ENCODE peak calls at places on chromosomes 6 and 20, in ten cellular contexts. One of them, this sample, is unnamed.

GRCh38 chr6:21987501-21987957 is 309.3 kb downstream of the PRL start:
- DNase-seq in progenitor cell of endocrine pancreas: no peak
- DNase-seq in upper lobe of right lung: no peak
- DNase-seq in left lung: no peak
- DNase-seq in body of pancreas: peak; percentile 53
- DNase-seq in AG04449: peak; percentile 82
- DNase-seq in Panc1: no peak
- DNase-seq in AG09319: peak; percentile 70
- DNase-seq in brain microvascular endothelial cell: peak; percentile 97
- DNase-seq in AG10803: peak; percentile 84
- DNase-seq in this sample: peak; percentile 85

GRCh38 chr20:51894201-51894600 is 91.9 kb upstream of the SALL4 start:
- DNase-seq in brain microvascular endothelial cell: no peak
- DNase-seq in progenitor cell of endocrine pancreas: no peak
- DNase-seq in body of pancreas: no peak
- DNase-seq in AG10803: no peak
- DNase-seq in left lung: no peak
- DNase-seq in AG04449: no peak
- DNase-seq in AG09319: no peak
- DNase-seq in Panc1: no peak
- DNase-seq in upper lobe of right lung: no peak
- DNase-seq in this sample: no peak

GRCh38 chr20:10763117-10763516 is 89.3 kb upstream of the JAG1 start:
- DNase-seq in AG09319: no peak
- DNase-seq in brain microvascular endothelial cell: peak; percentile 25
- DNase-seq in upper lobe of right lung: no peak
- DNase-seq in Panc1: no peak
- DNase-seq in left lung: no peak
- DNase-seq in body of pancreas: no peak
- DNase-seq in progenitor cell of endocrine pancreas: no peak
- DNase-seq in AG04449: peak; percentile 7
- DNase-seq in AG10803: no peak
- DNase-seq in this sample: no peak

GRCh38 chr20:4603724-4604123 is 118.0 kb upstream of the PRND start:
- DNase-seq in AG09319: no peak
- DNase-seq in brain microvascular endothelial cell: no peak
- DNase-seq in left lung: no peak
- DNase-seq in upper lobe of right lung: no peak
- DNase-seq in body of pancreas: no peak
- DNase-seq in progenitor cell of endocrine pancreas: no peak
- DNase-seq in Panc1: no peak
- DNase-seq in AG04449: no peak
- DNase-seq in AG10803: no peak
- DNase-seq in this sample: no peak

GRCh38 chr6:43771210-43771857 is 1.3 kb downstream of the VEGFA start:
- DNase-seq in brain microvascular endothelial cell: peak; percentile 43
- DNase-seq in upper lobe of right lung: peak; percentile 90
- DNase-seq in AG04449: no peak
- DNase-seq in left lung: peak; percentile 93
- DNase-seq in Panc1: no peak
- DNase-seq in progenitor cell of endocrine pancreas: peak; percentile 34
- DNase-seq in AG10803: peak; percentile 45
- DNase-seq in AG09319: no peak
- DNase-seq in body of pancreas: peak; percentile 77
- DNase-seq in this sample: peak; percentile 74

GRCh38 chr20:64185276-64185900 is 21.1 kb downstream of the MYT1 start:
- DNase-seq in progenitor cell of endocrine pancreas: no peak
- DNase-seq in body of pancreas: no peak
- DNase-seq in AG04449: no peak
- DNase-seq in left lung: no peak
- DNase-seq in upper lobe of right lung: no peak
- DNase-seq in AG10803: no peak
- DNase-seq in brain microvascular endothelial cell: no peak
- DNase-seq in AG09319: no peak
- DNase-seq in Panc1: no peak
- DNase-seq in this sample: no peak

GRCh38 chr20:46456255-46457028 is 50.0 kb upstream of the ELMO2 start:
- DNase-seq in upper lobe of right lung: no peak
- DNase-seq in brain microvascular endothelial cell: no peak
- DNase-seq in progenitor cell of endocrine pancreas: no peak
- DNase-seq in Panc1: no peak
- DNase-seq in AG04449: no peak
- DNase-seq in body of pancreas: no peak
- DNase-seq in AG10803: no peak
- DNase-seq in AG09319: no peak
- DNase-seq in left lung: no peak
- DNase-seq in this sample: no peak

GRCh38 chr20:50399917-50400704 is 110.1 kb upstream of the PTPN1 start:
- DNase-seq in upper lobe of right lung: no peak
- DNase-seq in Panc1: no peak
- DNase-seq in left lung: peak; percentile 88
- DNase-seq in AG04449: no peak
- DNase-seq in brain microvascular endothelial cell: no peak
- DNase-seq in AG09319: no peak
- DNase-seq in AG10803: no peak
- DNase-seq in body of pancreas: no peak
- DNase-seq in progenitor cell of endocrine pancreas: no peak
- DNase-seq in this sample: no peak

DNA sequence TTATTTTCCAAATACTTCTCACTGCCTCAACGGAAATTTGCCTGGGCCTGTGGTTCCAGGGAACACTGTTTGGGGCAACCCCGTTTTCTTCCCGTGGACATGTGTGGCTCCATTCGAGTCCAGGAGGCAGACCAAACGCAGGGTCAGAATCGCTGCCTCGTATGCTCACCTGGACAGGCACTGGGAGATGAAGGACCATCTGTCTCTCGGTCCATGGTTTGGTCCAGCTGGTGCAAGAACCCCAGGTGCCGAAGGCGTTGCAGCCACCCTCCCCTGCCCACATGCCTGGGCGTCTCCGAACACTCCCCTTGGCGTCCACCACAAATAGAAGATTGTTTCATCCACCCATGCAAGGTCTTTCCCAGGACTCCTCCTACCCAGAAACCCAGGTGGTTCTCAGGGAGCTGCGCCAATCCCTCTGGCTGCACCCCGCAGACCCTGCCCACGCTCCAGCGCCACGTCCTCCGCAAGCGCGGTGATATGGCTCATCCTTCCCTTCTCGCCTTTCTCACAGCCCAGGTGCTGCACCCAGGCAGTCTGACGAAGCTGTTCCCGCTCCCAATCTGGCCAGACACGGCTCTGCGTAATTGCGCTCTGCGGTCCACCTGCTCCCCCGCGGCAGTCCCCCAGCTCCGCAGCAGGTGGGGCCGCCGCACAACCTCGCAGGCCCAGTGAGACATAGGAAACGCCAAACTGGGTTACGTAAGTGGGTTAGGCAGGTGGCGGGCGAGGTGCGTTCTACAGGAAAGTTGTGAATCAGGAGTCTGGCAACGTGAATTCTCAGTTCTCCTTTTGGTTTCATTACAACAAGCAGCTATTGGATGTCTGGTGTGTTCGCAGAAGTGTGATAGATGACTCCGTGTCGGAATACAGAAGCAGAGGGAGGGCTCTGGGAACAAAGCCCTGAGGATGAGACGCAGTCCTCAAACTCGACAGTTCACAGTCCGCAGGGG is 146.2 kb upstream of the ECI2 start:
- DNase-seq in AG09319: no peak
- DNase-seq in AG04449: no peak
- DNase-seq in body of pancreas: peak; percentile 60
- DNase-seq in brain microvascular endothelial cell: peak; percentile 39
- DNase-seq in upper lobe of right lung: peak; percentile 76
- DNase-seq in left lung: peak; percentile 85
- DNase-seq in progenitor cell of endocrine pancreas: peak; percentile 28
- DNase-seq in AG10803: no peak
- DNase-seq in Panc1: no peak
- DNase-seq in this sample: peak; percentile 58
- TF ChIP-seq CTCF in AG09319: peak; percentile 3
- TF ChIP-seq CTCF in AG04449: peak; percentile 6
- TF ChIP-seq CTCF in body of pancreas: peak; percentile 64
- TF ChIP-seq CTCF in brain microvascular endothelial cell: peak; percentile 41
- TF ChIP-seq CTCF in upper lobe of right lung: peak; percentile 46
- TF ChIP-seq CTCF in left lung: no peak
- TF ChIP-seq CTCF in progenitor cell of endocrine pancreas: peak; percentile 55
- TF ChIP-seq CTCF in AG10803: no peak
- TF ChIP-seq CTCF in Panc1: peak; percentile 37
- TF ChIP-seq CTCF in this sample: peak; percentile 24

DNA sequence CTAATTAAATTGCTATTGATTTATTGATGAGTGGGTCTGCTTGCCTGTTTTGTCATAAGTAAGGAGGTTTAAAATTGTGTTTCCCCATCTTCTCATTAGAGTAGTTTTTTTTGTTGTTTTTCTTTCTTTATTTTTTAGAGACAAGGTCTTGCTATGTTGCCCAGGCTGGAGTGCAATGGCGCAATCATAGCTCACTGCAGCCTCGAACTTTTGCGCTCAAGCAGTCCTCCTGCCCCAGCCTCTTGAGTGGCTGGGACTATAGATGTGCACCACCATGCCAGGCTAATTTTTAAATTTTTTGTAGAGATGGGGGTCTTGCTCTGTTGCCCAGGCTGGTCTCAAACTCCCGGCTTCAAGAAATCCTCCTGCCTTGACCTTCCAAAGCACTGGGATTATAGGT is 31.0 kb downstream of the ANKS1A start:
- DNase-seq in AG04449: no peak
- DNase-seq in upper lobe of right lung: no peak
- DNase-seq in AG10803: no peak
- DNase-seq in Panc1: no peak
- DNase-seq in body of pancreas: no peak
- DNase-seq in progenitor cell of endocrine pancreas: no peak
- DNase-seq in brain microvascular endothelial cell: no peak
- DNase-seq in left lung: no peak
- DNase-seq in AG09319: no peak
- DNase-seq in this sample: no peak
- TF ChIP-seq CTCF in AG04449: no peak
- TF ChIP-seq CTCF in upper lobe of right lung: no peak
- TF ChIP-seq CTCF in AG10803: no peak
- TF ChIP-seq CTCF in Panc1: no peak
- TF ChIP-seq CTCF in body of pancreas: no peak
- TF ChIP-seq CTCF in progenitor cell of endocrine pancreas: no peak
- TF ChIP-seq CTCF in brain microvascular endothelial cell: no peak
- TF ChIP-seq CTCF in left lung: no peak
- TF ChIP-seq CTCF in AG09319: no peak
- TF ChIP-seq CTCF in this sample: no peak

GRCh38 chr6:149318581-149319286 is 1.2 kb downstream of the TAB2 start:
- DNase-seq in Panc1: no peak
- DNase-seq in brain microvascular endothelial cell: no peak
- DNase-seq in AG04449: no peak
- DNase-seq in progenitor cell of endocrine pancreas: no peak
- DNase-seq in left lung: no peak
- DNase-seq in body of pancreas: no peak
- DNase-seq in AG09319: no peak
- DNase-seq in upper lobe of right lung: no peak
- DNase-seq in AG10803: peak; percentile 29
- DNase-seq in this sample: peak; percentile 25

GRCh38 chr6:149316108-149316727 is 1.3 kb upstream of the TAB2 start:
- DNase-seq in left lung: no peak
- DNase-seq in AG10803: no peak
- DNase-seq in upper lobe of right lung: no peak
- DNase-seq in progenitor cell of endocrine pancreas: no peak
- DNase-seq in Panc1: no peak
- DNase-seq in AG09319: no peak
- DNase-seq in AG04449: no peak
- DNase-seq in body of pancreas: no peak
- DNase-seq in brain microvascular endothelial cell: no peak
- DNase-seq in this sample: no peak

GRCh38 chr6:149319413-149319812 is 1.9 kb downstream of the TAB2 start:
- DNase-seq in AG10803: no peak
- DNase-seq in Panc1: no peak
- DNase-seq in progenitor cell of endocrine pancreas: no peak
- DNase-seq in body of pancreas: no peak
- DNase-seq in brain microvascular endothelial cell: no peak
- DNase-seq in AG04449: no peak
- DNase-seq in upper lobe of right lung: no peak
- DNase-seq in AG09319: no peak
- DNase-seq in left lung: no peak
- DNase-seq in this sample: no peak

GRCh38 chr6:149317656-149318571 is at the start of gene TAB2:
- DNase-seq in brain microvascular endothelial cell: no peak
- DNase-seq in progenitor cell of endocrine pancreas: peak; percentile 33
- DNase-seq in AG04449: no peak
- DNase-seq in AG09319: no peak
- DNase-seq in body of pancreas: peak; percentile 43
- DNase-seq in AG10803: no peak
- DNase-seq in upper lobe of right lung: peak; percentile 77
- DNase-seq in left lung: peak; percentile 89
- DNase-seq in Panc1: no peak
- DNase-seq in this sample: peak; percentile 71

GRCh38 chr6:149316740-149317655 is 514 bp upstream of the TAB2 start:
- DNase-seq in AG10803: peak; percentile 92
- DNase-seq in AG09319: peak; percentile 79
- DNase-seq in left lung: peak; percentile 96
- DNase-seq in progenitor cell of endocrine pancreas: peak; percentile 81
- DNase-seq in body of pancreas: peak; percentile 90
- DNase-seq in Panc1: no peak
- DNase-seq in brain microvascular endothelial cell: peak; percentile 88
- DNase-seq in upper lobe of right lung: peak; percentile 96
- DNase-seq in AG04449: peak; percentile 14
- DNase-seq in this sample: peak; percentile 91
- TF ChIP-seq CTCF in AG10803: no peak
- TF ChIP-seq CTCF in AG09319: no peak
- TF ChIP-seq CTCF in left lung: no peak
- TF ChIP-seq CTCF in progenitor cell of endocrine pancreas: no peak
- TF ChIP-seq CTCF in body of pancreas: no peak
- TF ChIP-seq CTCF in Panc1: peak; percentile 1
- TF ChIP-seq CTCF in brain microvascular endothelial cell: no peak
- TF ChIP-seq CTCF in upper lobe of right lung: peak; percentile 11
- TF ChIP-seq CTCF in AG04449: no peak
- TF ChIP-seq CTCF in this sample: no peak

DNA sequence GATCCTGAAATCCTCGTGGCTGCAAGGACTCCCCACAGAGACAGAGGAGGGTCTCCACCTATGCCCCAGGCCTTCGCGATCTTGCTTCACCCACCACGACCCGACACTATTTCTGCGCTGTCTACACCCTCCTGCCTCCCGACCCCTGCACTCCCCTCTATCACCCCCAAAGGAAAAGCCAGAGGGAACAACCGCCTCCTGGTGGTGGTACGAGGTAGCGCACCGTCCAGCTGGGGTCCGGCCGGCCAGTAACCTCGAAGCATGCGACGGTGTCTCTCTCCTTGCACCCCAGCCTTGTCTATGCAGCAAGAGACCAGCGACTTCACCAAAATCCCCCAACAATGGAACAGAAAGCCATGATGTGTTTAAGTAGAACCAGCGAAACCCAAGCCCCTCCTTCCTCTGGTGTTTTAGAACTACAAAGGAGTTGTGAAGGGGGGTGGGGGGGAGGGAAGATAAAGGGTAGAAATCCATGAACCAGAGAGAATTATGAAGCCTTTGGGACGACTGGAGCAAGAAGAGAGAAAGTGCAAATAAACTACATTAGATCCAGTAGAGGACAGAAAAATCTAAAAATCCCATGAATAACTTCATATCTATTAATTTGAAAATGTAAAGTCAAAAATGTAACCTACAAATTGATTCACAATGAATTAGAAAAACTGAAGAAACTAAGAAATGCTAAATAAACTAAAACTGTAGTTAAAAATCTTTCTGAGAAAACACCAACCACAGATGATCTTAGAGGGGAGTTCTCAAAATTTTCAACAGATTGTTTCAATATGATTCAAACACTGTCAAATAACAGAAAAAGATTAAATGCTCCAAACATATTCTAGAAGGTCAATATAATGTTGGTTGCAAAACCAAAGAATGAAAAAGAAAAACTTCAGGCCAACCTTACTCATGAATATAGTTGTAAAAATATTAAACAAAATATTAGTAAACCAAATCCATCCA is 168.0 kb downstream of the CDK19 start:
- DNase-seq in brain microvascular endothelial cell: no peak
- DNase-seq in upper lobe of right lung: no peak
- DNase-seq in body of pancreas: no peak
- DNase-seq in AG09319: no peak
- DNase-seq in AG04449: no peak
- DNase-seq in progenitor cell of endocrine pancreas: no peak
- DNase-seq in left lung: peak; percentile 28
- DNase-seq in AG10803: no peak
- DNase-seq in Panc1: no peak
- DNase-seq in this sample: no peak
- TF ChIP-seq CTCF in brain microvascular endothelial cell: peak; percentile 70
- TF ChIP-seq CTCF in upper lobe of right lung: peak; percentile 28
- TF ChIP-seq CTCF in body of pancreas: no peak
- TF ChIP-seq CTCF in AG09319: peak; percentile 25
- TF ChIP-seq CTCF in AG04449: peak; percentile 9
- TF ChIP-seq CTCF in progenitor cell of endocrine pancreas: peak; percentile 29
- TF ChIP-seq CTCF in left lung: no peak
- TF ChIP-seq CTCF in AG10803: peak; percentile 30
- TF ChIP-seq CTCF in Panc1: no peak
- TF ChIP-seq CTCF in this sample: peak; percentile 27